ENCODE peak calls at places on chromosomes 12 and 14, in five cellular contexts. A, W, N, M and J are unnamed samples.

GRCh38 chr12:68899251-68899771 is 33.7 kb downstream of the CPM start:
- DNase-seq in A (peak; percentile 88), W (no peak), N (no peak), M (no peak), J (no peak)

GRCh38 chr14:104820669-104821228 is 19.8 kb downstream of the ZBTB42 start:
- DNase-seq in A (peak; percentile 77), W (no peak), N (peak; percentile 92), M (peak; percentile 92), J (no peak)

GRCh38 chr14:62734831-62735230 is 310.4 kb downstream of the KCNH5 start:
- DNase-seq in A (no peak), W (no peak), N (no peak), M (no peak), J (no peak)

GRCh38 chr14:78182722-78183121 is 12.5 kb downstream of the NRXN3 start:
- DNase-seq in A (no peak), W (no peak), N (no peak), M (no peak), J (no peak)

GRCh38 chr12:121214855-121215745 is 5.2 kb downstream of the P2RX4 start:
- DNase-seq in A (no peak), W (no peak), N (no peak), M (no peak), J (no peak)

GRCh38 chr14:56120091-56120632 is 2.0 kb downstream of the PELI2 start:
- DNase-seq in A (peak; percentile 41), W (no peak), N (peak; percentile 29), M (peak; percentile 15), J (no peak)

GRCh38 chr12:14769462-14769836 is 33.8 kb downstream of the WBP11 start:
- DNase-seq in A (peak; percentile 53), W (no peak), N (peak; percentile 53), M (peak; percentile 59), J (no peak)

GRCh38 chr14:62280366-62280765 is 518.1 kb downstream of the SNAPC1 start:
- DNase-seq in A (no peak), W (no peak), N (no peak), M (no peak), J (no peak)

GRCh38 chr12:59173696-59174095 is 253.4 kb upstream of the LRIG3 start:
- DNase-seq in A (no peak), W (no peak), N (no peak), M (no peak), J (no peak)

GRCh38 chr14:101363880-101364391 is 197.4 kb upstream of the DIO3 start:
- DNase-seq in A (peak; percentile 45), W (peak; percentile 21), N (no peak), M (peak; percentile 32), J (no peak)
- H3K27ac ChIP-seq in A (peak overlapping the region; percentile 68), W (no peak overlapping the region), N (no peak overlapping the region), M (no peak overlapping the region), J (no peak overlapping the region)

GRCh38 chr12:70577283-70577634 is 60.0 kb downstream of the PTPRB start:
- DNase-seq in A (no peak), W (no peak), N (no peak), M (no peak), J (no peak)
- H3K27ac ChIP-seq in A (no peak overlapping the region), W (no peak overlapping the region), N (no peak overlapping the region), M (no peak overlapping the region), J (no peak overlapping the region)

DNA sequence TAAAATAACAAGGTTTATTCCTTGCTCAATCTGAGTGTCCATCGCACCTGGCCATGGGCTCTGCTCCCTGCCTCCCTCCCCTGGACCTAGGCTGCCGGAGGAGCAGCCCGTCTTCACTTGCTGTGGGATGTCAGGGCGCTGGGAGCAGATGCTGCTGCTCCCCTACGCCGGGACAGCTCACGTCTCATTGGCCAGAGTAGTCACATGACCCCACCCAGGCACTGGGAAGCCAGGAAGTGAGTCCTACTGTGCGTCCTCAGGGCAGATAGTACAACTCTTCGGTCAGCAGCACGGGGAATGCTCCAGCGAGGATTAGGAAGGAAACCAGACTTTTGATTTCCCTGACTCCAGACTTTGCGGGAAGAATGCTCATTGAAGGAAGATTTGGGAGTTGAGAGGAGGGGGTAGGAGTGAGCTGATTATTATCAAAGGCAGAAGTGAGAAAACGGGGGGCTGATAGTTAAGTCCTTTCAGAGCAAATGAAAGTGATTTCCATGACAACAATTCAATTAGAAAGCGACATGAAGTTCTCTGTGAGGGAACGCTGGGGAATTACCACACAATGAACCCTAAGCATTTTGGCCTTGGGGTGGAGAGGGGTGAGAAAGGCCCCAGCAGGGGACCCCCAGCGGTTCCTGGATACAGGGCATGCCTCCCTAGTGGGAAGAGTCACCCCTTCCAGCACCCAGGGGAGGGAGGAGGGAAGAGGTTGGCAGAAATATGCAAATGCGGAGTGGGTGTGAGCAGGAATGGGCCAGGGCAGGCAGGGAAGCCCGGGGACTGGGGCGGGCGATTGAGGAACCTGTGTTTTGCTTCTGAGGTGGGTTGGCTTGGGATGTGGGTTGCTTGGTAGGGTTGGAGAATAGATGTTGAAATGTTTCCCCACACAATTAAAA is 215.5 kb downstream of the AACS start:
- DNase-seq in A (peak; percentile 59), W (no peak), N (no peak), M (no peak), J (no peak)
- H3K27ac ChIP-seq in A (no peak overlapping the region), W (no peak overlapping the region), N (no peak overlapping the region), M (no peak overlapping the region), J (no peak overlapping the region)

DNA sequence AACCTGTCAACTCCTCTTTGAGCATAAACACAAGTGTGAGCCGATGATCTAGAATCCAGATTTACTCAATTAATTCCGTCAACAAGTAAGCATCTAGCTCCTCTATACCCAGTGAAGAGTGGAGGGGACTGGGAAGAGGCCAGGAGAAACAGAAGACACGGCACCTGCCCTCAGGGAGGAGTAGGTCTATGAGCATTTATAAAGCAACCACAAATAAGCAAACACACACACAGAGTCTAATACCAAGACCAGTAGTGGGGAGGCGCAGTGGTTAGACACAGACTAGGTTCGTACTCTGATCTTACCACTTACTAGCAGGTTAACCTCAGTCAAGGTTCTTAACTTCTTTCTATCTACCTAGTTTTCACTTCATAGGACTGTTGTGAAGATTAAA is 5.9 kb upstream of the FOXN3 start:
- DNase-seq in A (no peak), W (no peak), N (no peak), M (no peak), J (no peak)
- H3K27ac ChIP-seq in A (no peak overlapping the region), W (no peak overlapping the region), N (no peak overlapping the region), M (no peak overlapping the region), J (peak overlapping the region; percentile 36)

DNA sequence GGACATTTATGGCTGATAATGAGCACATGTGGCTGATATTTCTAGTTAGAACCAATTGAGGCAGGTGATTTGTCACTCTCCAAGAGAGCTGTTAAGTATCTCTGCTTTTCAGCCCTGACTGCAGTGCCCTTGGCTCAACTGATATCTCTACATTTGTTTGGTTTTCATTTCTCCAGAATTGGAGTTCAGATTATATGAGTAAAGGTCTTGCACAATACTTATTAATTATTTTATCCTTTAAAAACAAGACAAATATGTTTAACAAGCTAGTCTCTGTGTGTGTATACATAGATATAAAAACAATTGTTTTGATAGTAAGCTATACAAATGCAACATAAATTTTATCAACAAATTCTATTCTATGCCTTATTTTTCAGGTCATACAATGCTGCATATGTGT is 105.2 kb downstream of the BRMS1L start:
- DNase-seq in A (no peak), W (no peak), N (no peak), M (no peak), J (no peak)
- H3K27ac ChIP-seq in A (no peak overlapping the region), W (no peak overlapping the region), N (no peak overlapping the region), M (no peak overlapping the region), J (no peak overlapping the region)

DNA sequence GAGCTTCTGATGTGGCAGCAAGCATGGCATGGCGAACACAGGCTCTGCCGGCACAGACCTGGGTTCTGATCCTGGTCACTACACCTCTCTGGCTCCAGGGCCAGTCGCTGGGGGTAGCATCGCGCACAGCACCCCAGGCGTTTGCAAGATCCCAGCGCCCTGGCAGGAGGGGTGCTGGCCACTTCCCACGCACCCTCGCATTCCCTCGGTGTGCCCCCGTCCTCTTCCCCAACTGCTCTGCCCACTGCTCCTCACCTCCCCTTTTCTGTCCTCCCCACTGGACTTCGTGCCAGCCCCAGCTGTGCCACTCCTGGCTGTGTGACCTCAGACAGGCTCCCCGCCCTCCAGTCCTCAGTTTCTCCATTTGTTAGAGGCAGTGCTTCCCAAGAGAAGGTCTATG is 2.8 kb downstream of the CDK2AP1 start:
- DNase-seq in A (no peak), W (no peak), N (no peak), M (peak; percentile 34), J (no peak)
- H3K27ac ChIP-seq in A (peak overlapping the region; percentile 86), W (no peak overlapping the region), N (peak overlapping the region; percentile 85), M (peak overlapping the region; percentile 99), J (peak overlapping the region; percentile 84)

DNA sequence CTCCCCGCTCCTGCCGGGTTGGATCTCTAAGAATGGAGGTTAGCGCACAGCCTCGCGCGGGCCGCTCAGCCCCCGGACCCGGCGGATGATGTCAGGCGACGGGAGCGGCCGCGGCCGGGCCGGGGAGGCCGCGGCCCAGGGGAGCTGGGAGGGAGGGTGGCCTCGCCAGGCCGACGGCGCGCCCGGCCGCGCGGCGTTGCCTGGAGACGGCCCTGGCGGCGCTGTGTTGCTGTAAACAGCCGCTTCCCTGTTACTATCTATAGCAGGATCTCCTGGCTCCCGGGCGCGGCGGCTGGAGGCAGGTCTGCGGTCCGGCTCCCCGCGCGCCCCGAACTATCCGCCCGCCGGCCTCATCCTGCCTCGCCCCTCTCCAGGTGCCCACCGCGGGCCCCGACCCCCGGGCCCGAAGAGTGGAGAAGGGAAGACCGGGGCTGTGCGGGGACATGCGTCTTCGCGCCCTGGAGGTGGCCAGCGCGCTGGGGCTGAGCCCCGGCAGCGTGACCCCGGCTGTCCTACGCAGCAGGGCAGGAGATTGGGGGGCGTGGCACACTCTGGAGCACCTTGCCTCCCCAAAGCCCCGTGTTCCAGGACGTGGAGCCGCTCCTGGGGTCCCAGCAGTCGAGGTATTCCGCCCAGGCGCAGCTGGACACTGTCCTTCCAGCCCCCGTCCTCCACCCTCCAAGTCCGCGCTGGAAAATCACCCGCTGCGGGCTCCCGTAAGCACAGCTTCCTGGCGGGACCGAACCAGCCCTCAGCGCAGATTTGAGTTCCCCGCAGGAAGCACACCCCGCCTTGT is 1.4 kb upstream of the FOS start:
- DNase-seq in A (peak; percentile 90), W (peak; percentile 68), N (peak; percentile 79), M (peak; percentile 92), J (peak; percentile 99)
- H3K27ac ChIP-seq in A (peak overlapping the region; percentile 98), W (peak overlapping the region; percentile 90), N (peak overlapping the region; percentile 99), M (peak overlapping the region; percentile 91), J (peak overlapping the region; percentile 100)

GRCh38 chr14:50943943-50944646 is at the start of gene PYGL:
- DNase-seq in A (peak; percentile 70), W (peak; percentile 51), N (peak; percentile 66), M (peak; percentile 84), J (peak; percentile 78)
- H3K27ac ChIP-seq in A (peak within 1 kb of the TSS; percentile 91), W (no peak within 1 kb of the TSS), N (no peak within 1 kb of the TSS), M (peak within 1 kb of the TSS; percentile 16), J (peak within 1 kb of the TSS; percentile 80)